ENCODE peak calls at places on chromosome 10, in eight cellular contexts. A is HFF-Myc, H is A549, O is ascending aorta, R is pancreas, L is neural progenitor cell, D is endothelial cell, E is spleen. X is an unnamed sample.

GRCh38 chr10:547591-548081 is 141.8 kb downstream of the DIP2C start:
- DNase-seq in O (no peak), E (no peak), R (no peak), D (no peak), L (no peak), A (no peak), H (no peak), X (peak)

GRCh38 chr10:61262486-61263261 is 190.5 kb downstream of the TMEM26 start:
- DNase-seq in H (no peak), L (no peak), R (no peak), O (no peak), D (no peak), A (peak), E (no peak), X (no peak)

GRCh38 chr10:63713191-63714144 is 192.3 kb downstream of the REEP3 start:
- DNase-seq in E (no peak), A (no peak), L (peak), D (peak), O (peak), R (peak), H (peak), X (no peak)

GRCh38 chr10:227014-227413 is 91.8 kb downstream of the ZMYND11 start:
- DNase-seq in R (no peak), D (no peak), L (no peak), E (no peak), O (no peak), A (no peak), H (no peak), X (no peak)

GRCh38 chr10:84076047-84076388 is 63.3 kb upstream of the GHITM start:
- DNase-seq in E (no peak), D (no peak), L (no peak), R (no peak), A (peak), O (no peak), H (no peak), X (no peak)

GRCh38 chr10:45547966-45548513 is 124.5 kb downstream of the ZFAND4 start:
- DNase-seq in R (no peak), H (no peak), L (no peak), D (no peak), A (no peak), E (no peak), O (no peak), X (no peak)

GRCh38 chr10:95360122-95360715 is 69.4 kb upstream of the PDLIM1 start:
- DNase-seq in E (no peak), H (peak), D (no peak), L (no peak), O (peak), A (peak), R (no peak), X (no peak)

GRCh38 chr10:16968722-16969055 is 151.5 kb upstream of the RSU1 start:
- DNase-seq in D (no peak), A (no peak), H (no peak), E (no peak), O (no peak), R (no peak), L (no peak), X (no peak)

GRCh38 chr10:96690755-96691730 is 29.3 kb downstream of the PIK3AP1 start:
- DNase-seq in R (no peak), A (no peak), E (no peak), L (no peak), D (no peak), O (no peak), H (no peak), X (no peak)

GRCh38 chr10:119256897-119257296 is 49.5 kb downstream of the GRK5 start:
- DNase-seq in D (no peak), H (no peak), O (no peak), A (no peak), R (no peak), L (no peak), E (no peak), X (no peak)

GRCh38 chr10:44921061-44921460 is 9.9 kb downstream of the TMEM72 start:
- DNase-seq in D (no peak), H (no peak), R (no peak), O (no peak), E (no peak), A (no peak), L (no peak), X (no peak)

GRCh38 chr10:10196701-10197100 is 821.0 kb upstream of the CELF2 start:
- DNase-seq in A (no peak), D (no peak), L (no peak), R (no peak), H (no peak), E (no peak), O (no peak), X (no peak)

GRCh38 chr10:10198388-10198787 is 819.3 kb upstream of the CELF2 start:
- DNase-seq in O (no peak), L (no peak), E (no peak), D (no peak), A (no peak), R (no peak), H (no peak), X (no peak)

GRCh38 chr10:10197423-10197822 is 820.2 kb upstream of the CELF2 start:
- DNase-seq in H (no peak), O (no peak), A (no peak), L (no peak), E (no peak), R (no peak), D (no peak), X (no peak)

DNA sequence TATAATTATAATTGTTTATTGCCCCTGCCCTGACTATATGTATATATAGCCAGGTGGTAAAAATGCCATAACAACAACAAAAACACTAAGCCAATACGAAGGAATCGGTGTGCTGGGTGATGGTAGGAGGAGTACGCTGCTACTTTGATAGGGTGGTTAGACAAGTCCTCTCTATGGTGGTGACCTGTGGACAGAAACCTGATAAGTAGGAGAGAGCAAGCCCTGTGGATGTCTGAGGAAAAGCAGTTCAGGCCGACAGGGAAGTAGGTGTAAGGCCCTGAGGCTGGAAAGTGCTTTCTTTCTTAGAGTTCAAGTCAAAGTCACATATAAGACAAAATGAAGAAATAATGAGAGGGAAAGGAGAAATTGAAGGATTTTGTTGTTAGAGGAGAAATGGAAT is 823.8 kb upstream of the CELF2 start:
- DNase-seq in E (no peak), A (no peak), H (no peak), D (no peak), L (no peak), O (no peak), R (no peak), X (no peak)
- TF ChIP-seq CTCF in E (no peak), A (no peak), H (no peak), D (no peak), L (no peak), O (no peak), R (no peak), X (no peak)

GRCh38 chr10:67471022-67471421 is 225.0 kb downstream of the CTNNA3 start:
- DNase-seq in L (no peak), O (no peak), H (no peak), A (no peak), R (no peak), E (no peak), D (no peak), X (no peak)

GRCh38 chr10:67477868-67478267 is 218.1 kb downstream of the CTNNA3 start:
- DNase-seq in H (no peak), R (no peak), D (no peak), L (no peak), E (no peak), A (no peak), O (no peak), X (no peak)

GRCh38 chr10:67473850-67474633 is 222.0 kb downstream of the CTNNA3 start:
- DNase-seq in R (no peak), L (no peak), E (no peak), H (no peak), O (no peak), A (no peak), D (no peak), X (no peak)

GRCh38 chr10:67476201-67476600 is 219.8 kb downstream of the CTNNA3 start:
- DNase-seq in E (no peak), R (no peak), A (no peak), H (no peak), L (no peak), D (no peak), O (no peak), X (no peak)
- TF ChIP-seq CTCF in E (no peak), R (no peak), A (no peak), H (no peak), L (peak), D (no peak), O (no peak), X (no peak)

GRCh38 chr10:70266056-70266455 is 17.7 kb downstream of the NPFFR1 start:
- DNase-seq in A (no peak), D (no peak), H (no peak), L (no peak), R (no peak), O (no peak), E (no peak), X (no peak)

GRCh38 chr10:70268376-70268775 is 15.4 kb downstream of the NPFFR1 start:
- DNase-seq in O (no peak), E (no peak), L (no peak), R (no peak), D (no peak), H (no peak), A (no peak), X (no peak)

GRCh38 chr10:70266701-70267100 is 17.1 kb downstream of the NPFFR1 start:
- DNase-seq in L (no peak), E (no peak), H (no peak), A (no peak), O (no peak), D (no peak), R (no peak), X (no peak)

GRCh38 chr10:70267161-70267933 is 16.5 kb downstream of the NPFFR1 start:
- DNase-seq in A (peak), E (no peak), L (peak), R (no peak), H (peak), O (no peak), D (peak), X (no peak)

GRCh38 chr10:70265032-70265689 is 18.6 kb downstream of the NPFFR1 start:
- DNase-seq in H (peak), O (no peak), E (no peak), R (no peak), D (peak), A (no peak), L (peak), X (no peak)
- TF ChIP-seq CTCF in H (peak), O (no peak), E (no peak), R (no peak), D (no peak), A (peak), L (peak), X (peak)

GRCh38 chr10:126177414-126178030 is 210.8 kb downstream of the ADAM12 start:
- DNase-seq in L (peak), E (no peak), O (no peak), A (no peak), R (no peak), D (no peak), H (no peak), X (no peak)
- TF ChIP-seq CTCF in L (no peak), E (no peak), O (no peak), A (no peak), R (no peak), D (no peak), H (no peak), X (no peak)

DNA sequence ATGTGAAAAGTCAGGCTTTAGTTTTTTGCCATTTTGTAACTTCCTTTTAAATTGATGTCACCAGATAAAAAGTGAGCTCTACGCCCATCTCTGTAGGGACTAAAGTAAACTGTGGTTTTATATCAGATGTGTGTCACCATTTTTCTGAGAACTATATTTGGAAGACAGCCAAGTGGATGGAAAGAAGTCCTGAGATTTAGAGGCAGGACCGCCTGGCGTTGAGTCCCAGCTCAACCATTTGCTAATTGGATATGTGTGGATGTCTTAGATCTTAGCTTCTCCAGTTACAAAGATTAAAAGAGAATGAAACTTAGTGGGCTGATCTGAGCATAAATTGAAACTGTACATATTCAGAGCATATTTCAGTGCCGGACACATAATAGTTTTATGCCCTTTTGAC is 691.6 kb upstream of the CELF2 start:
- DNase-seq in O (no peak), R (no peak), D (no peak), L (no peak), A (no peak), H (no peak), E (no peak), X (no peak)
- TF ChIP-seq CTCF in O (no peak), R (no peak), D (no peak), L (no peak), A (no peak), H (no peak), E (no peak), X (no peak)

DNA sequence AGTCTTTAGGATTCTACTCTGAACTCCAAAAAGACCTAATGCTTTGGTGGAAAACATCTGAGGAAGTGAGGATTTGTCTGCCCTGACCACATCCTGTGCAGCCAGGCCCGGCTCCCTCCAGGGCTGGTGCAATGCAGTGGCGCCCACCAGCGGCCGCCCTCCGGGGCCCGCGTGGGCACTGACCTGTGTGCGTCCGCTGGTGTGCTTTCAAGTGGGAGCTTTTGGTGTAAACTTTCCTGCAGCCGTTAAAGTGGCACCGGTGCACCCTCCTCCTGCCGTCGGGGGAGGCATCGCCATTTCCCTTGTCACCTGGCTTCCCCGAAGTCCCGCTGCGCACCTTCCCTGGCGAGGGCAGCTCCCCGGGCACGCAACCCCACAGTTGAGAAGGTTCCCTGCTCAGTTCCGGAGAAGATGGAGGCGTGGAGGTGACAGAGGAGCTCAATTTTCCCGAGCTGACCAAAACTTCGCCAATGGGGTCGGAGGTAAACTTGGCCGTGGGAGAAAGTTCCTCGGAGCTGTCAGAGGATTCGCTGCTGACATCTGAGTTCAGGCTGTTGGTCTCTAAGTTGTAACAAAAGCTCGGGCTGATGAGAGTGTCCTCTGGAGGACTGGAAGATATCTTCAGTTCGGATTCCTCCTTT is 3.4 kb downstream of the KLF6 start:
- DNase-seq in L (no peak), D (peak), E (peak), A (no peak), O (peak), H (no peak), R (no peak), X (no peak)
- TF ChIP-seq CTCF in L (no peak), D (no peak), E (peak), A (peak), O (peak), H (peak), R (no peak), X (peak)

GRCh38 chr10:132617781-132618052 is 80.1 kb downstream of the INPP5A start:
- DNase-seq in R (no peak), E (no peak), D (no peak), L (no peak), A (no peak), O (no peak), H (no peak), X (no peak)
- TF ChIP-seq CTCF in R (no peak), E (no peak), D (no peak), L (no peak), A (no peak), O (no peak), H (no peak), X (no peak)

DNA sequence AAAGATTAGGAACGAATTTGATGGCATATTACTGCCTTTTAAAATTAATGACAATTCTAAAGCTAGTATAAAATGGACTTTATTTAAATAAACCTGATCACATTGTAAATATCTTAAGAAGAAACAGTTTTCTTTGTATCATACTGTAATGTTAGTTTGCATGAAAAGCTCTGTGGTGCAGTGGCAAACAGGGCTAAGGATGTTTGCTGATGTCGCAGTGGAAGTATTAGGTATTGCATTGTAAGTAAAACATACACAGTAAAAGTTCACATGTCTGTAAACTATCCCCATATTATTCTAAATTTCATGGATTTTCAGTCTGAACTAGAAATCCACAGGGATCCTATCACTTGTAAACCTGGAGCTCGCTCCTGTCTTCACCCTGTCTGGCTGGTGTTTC is 252.6 kb upstream of the ZNF32 start:
- DNase-seq in L (no peak), E (no peak), R (no peak), O (no peak), D (no peak), H (no peak), A (no peak), X (no peak)
- TF ChIP-seq CTCF in L (no peak), E (no peak), R (no peak), O (no peak), D (no peak), H (no peak), A (no peak), X (peak)